ENCODE peak calls at places on chromosomes 2 and 18, in six cellular contexts. T, S, C, B, N and Y are unnamed samples.

GRCh38 chr2:171084128-171084527 is 76.6 kb downstream of the TLK1 start:
- DNase-seq in T (no peak), S (no peak), C (no peak), B (no peak), N (no peak), Y (no peak)

GRCh38 chr2:212968284-212969081 is 182.9 kb downstream of the IKZF2 start:
- DNase-seq in T (peak), S (no peak), C (no peak), B (no peak), N (no peak), Y (no peak)

GRCh38 chr2:127356531-127356930 is 31.2 kb downstream of the MAP3K2 start:
- DNase-seq in T (no peak), S (no peak), C (no peak), B (no peak), N (no peak), Y (no peak)

GRCh38 chr2:84946204-84947009 is 24.6 kb upstream of the KCMF1 start:
- DNase-seq in T (peak), S (peak), C (no peak), B (no peak), N (no peak), Y (peak)

GRCh38 chr2:40404500-40404899 is 47.4 kb downstream of the SLC8A1 start:
- DNase-seq in T (no peak), S (no peak), C (no peak), B (no peak), N (no peak), Y (no peak)

GRCh38 chr2:182542501-182543258 is 115.8 kb upstream of the PDE1A start:
- DNase-seq in T (peak), S (no peak), C (no peak), B (no peak), N (no peak), Y (no peak)

GRCh38 chr2:95300391-95300938 is 3.3 kb downstream of the KCNIP3 start:
- DNase-seq in T (no peak), S (no peak), C (no peak), B (no peak), N (no peak), Y (no peak)

GRCh38 chr18:77131652-77132368 is 773 bp downstream of the MBP start:
- DNase-seq in T (peak), S (peak), C (no peak), B (no peak), N (no peak), Y (no peak)

GRCh38 chr2:145040433-145040832 is 520.5 kb upstream of the ZEB2 start:
- DNase-seq in T (peak), S (no peak), C (no peak), B (no peak), N (no peak), Y (no peak)

GRCh38 chr2:134919360-134920210 is 963 bp downstream of the CCNT2 start:
- DNase-seq in T (peak), S (peak), C (no peak), B (peak), N (no peak), Y (no peak)

GRCh38 chr2:237213325-237214040 is 127.8 kb downstream of the COPS8 start:
- DNase-seq in T (peak), S (no peak), C (no peak), B (no peak), N (no peak), Y (no peak)

GRCh38 chr2:162092656-162093556 is 18.9 kb upstream of the DPP4 start:
- DNase-seq in T (peak), S (no peak), C (peak), B (no peak), N (no peak), Y (no peak)

GRCh38 chr18:8684577-8684976 is 20.8 kb upstream of the MTCL1 start:
- DNase-seq in T (no peak), S (no peak), C (no peak), B (no peak), N (no peak), Y (no peak)

GRCh38 chr2:17300141-17300540 is 218.1 kb downstream of the RAD51AP2 start:
- DNase-seq in T (peak), S (no peak), C (no peak), B (no peak), N (no peak), Y (no peak)

GRCh38 chr18:7945882-7946281 is 378.8 kb downstream of the PTPRM start:
- DNase-seq in T (peak), S (no peak), C (no peak), B (no peak), N (no peak), Y (no peak)

GRCh38 chr2:165109915-165110314 is 93.9 kb downstream of the SCN3A start:
- DNase-seq in T (no peak), S (no peak), C (no peak), B (no peak), N (no peak), Y (no peak)

GRCh38 chr2:235494716-235495372 is 1.0 kb downstream of the AGAP1 start:
- DNase-seq in T (peak), S (peak), C (peak), B (peak), N (peak), Y (no peak)

GRCh38 chr2:11691071-11691660 is 21.2 kb upstream of the NTSR2 start:
- DNase-seq in T (no peak), S (no peak), C (no peak), B (no peak), N (no peak), Y (no peak)